ENCODE peak calls at places on chromosomes 13 and 19, in four cellular contexts. L, T, K and R are unnamed samples.

GRCh38 chr13:98489446-98490194 is 87.3 kb downstream of the STK24 start:
- DNase-seq in T (no peak), K (no peak), L (no peak), R (no peak)

GRCh38 chr19:48145596-48146254 is 24.4 kb downstream of the LIG1 start:
- DNase-seq in K (no peak), T (no peak), L (peak), R (no peak)

GRCh38 chr19:27894906-27895754 is 1317.8 kb downstream of the UQCRFS1 start:
- DNase-seq in L (no peak), K (no peak), T (no peak), R (no peak)

GRCh38 chr19:11550265-11550664 is 8.8 kb downstream of the ELOF1 start:
- DNase-seq in T (no peak), L (no peak), K (no peak), R (no peak)

GRCh38 chr19:4068058-4068966 is 1.6 kb upstream of the ZBTB7A start:
- DNase-seq in K (no peak), T (peak), L (no peak), R (no peak)

GRCh38 chr19:53883231-53883661 is 1.2 kb downstream of the PRKCG start:
- DNase-seq in L (no peak), K (no peak), T (no peak), R (no peak)

GRCh38 chr19:5125797-5126497 is 157.0 kb downstream of the KDM4B start:
- DNase-seq in T (no peak), L (no peak), K (no peak), R (peak)

GRCh38 chr19:18098891-18099622 is 1.5 kb downstream of the MAST3 start:
- DNase-seq in T (peak), K (no peak), L (no peak), R (no peak)

GRCh38 chr13:101289764-101290163 is 126.5 kb downstream of the NALCN start:
- DNase-seq in K (peak), T (no peak), L (peak), R (peak)

GRCh38 chr13:45102136-45102802 is 18.0 kb upstream of the GTF2F2 start:
- DNase-seq in L (no peak), K (no peak), T (no peak), R (peak)

GRCh38 chr19:51807111-51807701 is 12.2 kb downstream of the FPR3 start:
- DNase-seq in T (peak), K (peak), L (no peak), R (peak)

GRCh38 chr19:28864577-28865042 is 348.3 kb downstream of the UQCRFS1 start:
- DNase-seq in T (no peak), K (no peak), L (no peak), R (no peak)

GRCh38 chr19:46495789-46496099 is at the start of gene PNMA8B:
- DNase-seq in K (no peak), L (no peak), T (no peak), R (peak)

GRCh38 chr13:97567510-97568243 is 133.7 kb downstream of the RAP2A start:
- DNase-seq in L (no peak), T (peak), K (peak), R (peak)

GRCh38 chr19:13400296-13400695 is 106.0 kb downstream of the CACNA1A start:
- DNase-seq in L (no peak), K (no peak), T (no peak), R (no peak)

GRCh38 chr19:13398182-13398581 is 108.1 kb downstream of the CACNA1A start:
- DNase-seq in T (no peak), L (no peak), K (no peak), R (no peak)

GRCh38 chr19:13398780-13399726 is 107.2 kb downstream of the CACNA1A start:
- DNase-seq in L (peak), T (no peak), K (no peak), R (peak)

GRCh38 chr19:13401388-13401787 is 104.9 kb downstream of the CACNA1A start:
- DNase-seq in K (peak), L (peak), T (no peak), R (peak)

DNA sequence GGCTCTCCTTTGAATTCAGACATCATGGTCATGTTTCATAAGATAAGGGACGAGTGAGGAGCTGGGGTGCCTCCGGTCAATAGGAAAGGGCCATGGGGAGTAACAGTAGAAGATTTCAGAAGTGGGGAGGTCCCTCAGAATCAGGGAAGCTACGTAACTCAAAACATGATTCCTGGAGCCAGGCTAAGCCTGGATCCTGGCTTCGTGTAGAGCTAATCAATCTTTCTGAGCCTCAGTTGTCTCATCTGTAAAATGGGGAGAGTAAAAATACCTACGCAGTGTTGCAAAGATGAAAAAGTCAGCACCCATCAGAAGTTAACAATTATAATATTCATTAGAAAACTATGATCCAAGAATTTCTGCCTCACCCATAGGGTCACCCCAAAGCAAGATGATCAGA is 106.5 kb downstream of the CACNA1A start:
- DNase-seq in K (no peak), T (no peak), L (no peak), R (no peak)
- H3K4me3 ChIP-seq in K (no peak), T (no peak), L (no peak), R (no peak)

GRCh38 chr13:106797081-106797640 is 229.2 kb upstream of the ARGLU1 start:
- DNase-seq in K (no peak), L (no peak), T (no peak), R (no peak)

GRCh38 chr13:106795847-106796246 is 227.9 kb upstream of the ARGLU1 start:
- DNase-seq in L (peak), K (no peak), T (no peak), R (no peak)

GRCh38 chr13:106796280-106797047 is 228.5 kb upstream of the ARGLU1 start:
- DNase-seq in L (peak), K (no peak), T (no peak), R (no peak)

GRCh38 chr13:106799731-106800335 is 231.9 kb upstream of the ARGLU1 start:
- DNase-seq in T (no peak), K (no peak), L (no peak), R (no peak)

GRCh38 chr13:106794131-106794530 is 226.2 kb upstream of the ARGLU1 start:
- DNase-seq in T (no peak), K (no peak), L (no peak), R (no peak)
- TF ChIP-seq CTCF in T (no peak), K (no peak), L (no peak), R (no peak)

GRCh38 chr13:26897706-26898550 is 137.3 kb upstream of the GPR12 start:
- DNase-seq in L (no peak), K (no peak), T (no peak), R (no peak)
- H3K4me3 ChIP-seq in L (no peak), K (no peak), T (no peak), R (no peak)

GRCh38 chr13:40146586-40147240 is 491.3 kb downstream of the COG6 start:
- DNase-seq in T (no peak), L (peak), K (no peak), R (no peak)

GRCh38 chr13:40148103-40148502 is 492.6 kb downstream of the COG6 start:
- DNase-seq in L (no peak), T (no peak), K (no peak), R (no peak)

GRCh38 chr13:40145139-40145538 is 489.7 kb downstream of the COG6 start:
- DNase-seq in T (no peak), K (no peak), L (no peak), R (no peak)

GRCh38 chr13:40143559-40143958 is 488.1 kb downstream of the COG6 start:
- DNase-seq in L (no peak), T (no peak), K (no peak), R (no peak)

DNA sequence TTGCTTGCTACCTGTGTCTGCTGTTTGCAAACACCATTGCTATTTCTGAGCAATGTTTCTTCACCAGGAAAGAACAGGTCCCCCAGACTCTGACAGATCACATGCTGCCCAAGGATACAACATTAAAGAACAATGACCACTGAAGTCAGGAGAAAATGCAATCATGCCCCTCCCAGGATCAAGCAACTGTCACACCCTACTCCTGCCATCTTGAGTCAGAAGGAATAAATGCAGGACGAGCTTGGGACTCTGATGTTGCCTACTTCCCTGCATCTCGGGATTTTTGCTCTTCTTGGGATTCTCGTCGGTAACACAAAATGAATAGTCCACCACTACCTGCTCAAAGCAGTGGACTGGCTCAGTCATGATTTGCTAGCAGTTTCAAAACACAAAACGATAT is 490.6 kb downstream of the COG6 start:
- DNase-seq in L (no peak), T (no peak), K (no peak), R (no peak)
- TF ChIP-seq CTCF in L (no peak), T (no peak), K (no peak), R (no peak)

DNA sequence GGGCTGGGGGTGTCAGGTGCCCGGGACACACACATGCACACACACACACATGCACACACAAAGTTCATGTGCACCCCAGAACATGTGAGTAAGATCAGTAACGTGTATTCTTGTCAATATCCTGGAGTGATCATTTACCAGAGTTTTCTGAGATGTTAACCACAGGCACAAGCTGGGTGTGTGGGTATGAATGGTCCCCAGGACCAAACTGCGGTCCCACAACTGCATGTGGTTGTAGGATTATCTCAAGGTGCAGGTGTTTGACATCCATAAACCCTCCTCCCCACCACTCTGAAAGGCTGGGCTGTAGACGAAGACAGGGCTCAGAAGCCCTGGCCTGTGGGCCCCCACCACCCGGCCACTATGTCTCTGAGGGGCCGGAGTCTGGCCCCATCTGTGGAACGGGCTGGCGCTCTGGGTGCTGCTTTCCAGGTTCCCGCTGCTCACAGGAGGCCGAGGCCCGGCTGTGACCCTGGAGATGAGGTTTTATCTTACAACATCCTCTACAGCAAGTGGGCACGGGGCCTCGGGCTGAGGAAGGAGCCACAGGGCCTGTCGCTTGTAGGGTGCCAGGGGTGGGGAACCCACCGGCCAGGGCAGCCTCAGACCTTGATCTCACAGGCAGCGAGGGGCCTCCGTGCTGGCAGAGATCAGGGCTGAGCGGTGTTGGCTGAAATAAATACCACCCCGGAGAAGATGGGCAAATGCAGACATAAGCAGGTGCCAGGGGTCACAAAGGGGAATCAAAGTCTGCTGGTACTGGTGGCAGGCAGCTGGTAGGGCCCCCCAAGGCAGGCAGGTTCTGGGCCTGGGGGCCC is 4.3 kb downstream of the F2RL3 start:
- DNase-seq in K (no peak), L (no peak), T (no peak), R (no peak)
- H3K4me3 ChIP-seq in K (no peak), L (no peak), T (no peak), R (no peak)